ENCODE peak calls at places on chromosomes 2 and 18, in ten cellular contexts. V, Y, Q, E, D, U, J, G, F and R are unnamed samples.

GRCh38 chr2:210224660-210225460 is at the start of gene ACADL:
- DNase-seq in V (no peak), Y (peak; percentile 11), Q (peak; percentile 50), E (peak; percentile 11), D (peak; percentile 15), U (peak; percentile 3), J (peak; percentile 88), G (no peak), F (no peak), R (no peak)

GRCh38 chr2:205043285-205043684 is 498.0 kb downstream of the PARD3B start:
- DNase-seq in V (no peak), Y (no peak), Q (no peak), E (no peak), D (no peak), U (no peak), J (no peak), G (no peak), F (no peak), R (no peak)

GRCh38 chr2:141068053-141068682 is 1062.6 kb downstream of the LRP1B start:
- DNase-seq in V (no peak), Y (no peak), Q (no peak), E (no peak), D (no peak), U (no peak), J (no peak), G (no peak), F (peak; percentile 3), R (no peak)

GRCh38 chr18:45828917-45829811 is 3.7 kb downstream of the SIGLEC15 start:
- DNase-seq in V (no peak), Y (no peak), Q (no peak), E (no peak), D (no peak), U (no peak), J (no peak), G (peak; percentile 78), F (no peak), R (no peak)

GRCh38 chr18:46042571-46043123 is 29.4 kb downstream of the PSTPIP2 start:
- DNase-seq in V (no peak), Y (no peak), Q (peak; percentile 64), E (peak; percentile 51), D (no peak), U (no peak), J (no peak), G (peak; percentile 42), F (no peak), R (no peak)

GRCh38 chr2:98419977-98420725 is 24.5 kb upstream of the INPP4A start:
- DNase-seq in V (no peak), Y (no peak), Q (no peak), E (peak; percentile 25), D (no peak), U (no peak), J (no peak), G (no peak), F (no peak), R (no peak)

GRCh38 chr2:128457006-128457604 is 138.4 kb upstream of the HS6ST1 start:
- DNase-seq in V (peak; percentile 69), Y (no peak), Q (no peak), E (no peak), D (no peak), U (no peak), J (no peak), G (no peak), F (no peak), R (no peak)

GRCh38 chr2:219302412-219302968 is 6.7 kb downstream of the PTPRN start:
- DNase-seq in V (peak; percentile 74), Y (no peak), Q (no peak), E (no peak), D (no peak), U (no peak), J (no peak), G (no peak), F (no peak), R (no peak)

GRCh38 chr2:46414701-46415100 is 64.7 kb upstream of the TMEM247 start:
- DNase-seq in V (no peak), Y (no peak), Q (no peak), E (no peak), D (no peak), U (no peak), J (no peak), G (no peak), F (no peak), R (no peak)

GRCh38 chr2:232493701-232494426 is 6.2 kb upstream of the ECEL1 start:
- DNase-seq in V (no peak), Y (no peak), Q (no peak), E (no peak), D (no peak), U (no peak), J (no peak), G (no peak), F (no peak), R (no peak)

GRCh38 chr2:105308785-105309540 is 20.6 kb downstream of the TGFBRAP1 start:
- DNase-seq in V (no peak), Y (no peak), Q (no peak), E (no peak), D (no peak), U (no peak), J (no peak), G (peak; percentile 86), F (no peak), R (no peak)

GRCh38 chr2:229701716-229702115 is 12.6 kb downstream of the DNER start:
- DNase-seq in V (no peak), Y (no peak), Q (no peak), E (no peak), D (no peak), U (no peak), J (no peak), G (no peak), F (no peak), R (no peak)

GRCh38 chr2:151306621-151307020 is 17.2 kb upstream of the NMI start:
- DNase-seq in V (no peak), Y (no peak), Q (peak; percentile 92), E (peak; percentile 91), D (peak; percentile 63), U (peak; percentile 45), J (no peak), G (no peak), F (no peak), R (peak; percentile 25)